ENCODE peak calls at places on chromosomes 3 and 15, in six cellular contexts. H, S, T, G, R and X are unnamed samples.

GRCh38 chr3:126999383-126999782 is 16.5 kb downstream of the PLXNA1 start:
- DNase-seq in H (no peak), S (no peak), T (no peak), G (no peak), R (no peak), X (no peak)

GRCh38 chr15:77507151-77507847 is 86.6 kb downstream of the HMG20A start:
- DNase-seq in H (peak; percentile 81), S (peak; percentile 86), T (peak; percentile 61), G (peak; percentile 19), R (no peak), X (no peak)

GRCh38 chr3:11909726-11910125 is 63.0 kb upstream of the TAMM41 start:
- DNase-seq in H (no peak), S (no peak), T (no peak), G (no peak), R (no peak), X (no peak)

GRCh38 chr15:76185716-76186115 is 125.6 kb downstream of the ETFA start:
- DNase-seq in H (no peak), S (no peak), T (peak; percentile 42), G (no peak), R (peak; percentile 39), X (no peak)

GRCh38 chr15:101501703-101502373 is 12.3 kb upstream of the PCSK6 start:
- DNase-seq in H (peak; percentile 60), S (peak; percentile 64), T (no peak), G (peak; percentile 72), R (peak; percentile 64), X (peak; percentile 12)

GRCh38 chr3:193225726-193226125 is 15.3 kb upstream of the PLAAT1 start:
- DNase-seq in H (no peak), S (no peak), T (no peak), G (no peak), R (no peak), X (no peak)

GRCh38 chr15:69860921-69861320 is 236.8 kb downstream of the TLE3 start:
- DNase-seq in H (no peak), S (no peak), T (no peak), G (no peak), R (no peak), X (no peak)

GRCh38 chr3:150286390-150287147 is 121.5 kb upstream of the TSC22D2 start:
- DNase-seq in H (no peak), S (no peak), T (no peak), G (no peak), R (no peak), X (no peak)

GRCh38 chr3:32778389-32778788 is 39.4 kb upstream of the TRIM71 start:
- DNase-seq in H (peak; percentile 9), S (no peak), T (no peak), G (no peak), R (no peak), X (no peak)

GRCh38 chr3:52714335-52715302 is 8.7 kb downstream of the SPCS1 start:
- DNase-seq in H (no peak), S (no peak), T (peak; percentile 74), G (no peak), R (peak; percentile 65), X (no peak)

GRCh38 chr3:32371466-32372212 is 20.0 kb upstream of the CMTM7 start:
- DNase-seq in H (no peak), S (no peak), T (no peak), G (no peak), R (no peak), X (no peak)

GRCh38 chr3:62134061-62134496 is 239.3 kb downstream of the FEZF2 start:
- DNase-seq in H (no peak), S (peak; percentile 78), T (peak; percentile 78), G (no peak), R (no peak), X (no peak)

GRCh38 chr3:161920196-161920595 is 423.6 kb downstream of the OTOL1 start:
- DNase-seq in H (no peak), S (no peak), T (no peak), G (no peak), R (no peak), X (no peak)

GRCh38 chr3:58874248-58874741 is 175.5 kb downstream of the CFAP20DC start:
- DNase-seq in H (no peak), S (no peak), T (no peak), G (no peak), R (no peak), X (no peak)

GRCh38 chr3:99678023-99678422 is 39.6 kb downstream of the COL8A1 start:
- DNase-seq in H (no peak), S (no peak), T (no peak), G (no peak), R (no peak), X (no peak)

GRCh38 chr15:73232771-73233170 is 136.0 kb downstream of the HCN4 start:
- DNase-seq in H (no peak), S (no peak), T (no peak), G (no peak), R (no peak), X (no peak)

GRCh38 chr15:64343841-64344240 is 12.1 kb downstream of the CSNK1G1 start:
- DNase-seq in H (no peak), S (no peak), T (no peak), G (no peak), R (no peak), X (no peak)

GRCh38 chr15:98785796-98786581 is 137.7 kb downstream of the IGF1R start:
- DNase-seq in H (no peak), S (no peak), T (peak; percentile 68), G (no peak), R (peak; percentile 47), X (no peak)

GRCh38 chr3:128735287-128735686 is 9.3 kb downstream of the RAB7A start:
- DNase-seq in H (no peak), S (no peak), T (no peak), G (no peak), R (no peak), X (no peak)

GRCh38 chr3:17605032-17605431 is 137.4 kb downstream of the TBC1D5 start:
- DNase-seq in H (no peak), S (no peak), T (no peak), G (no peak), R (no peak), X (no peak)

GRCh38 chr3:172102123-172102882 is 62.9 kb downstream of the FNDC3B start:
- DNase-seq in H (no peak), S (peak; percentile 44), T (peak; percentile 43), G (peak; percentile 75), R (no peak), X (no peak)

GRCh38 chr3:39138804-39139415 is 14.5 kb downstream of the CSRNP1 start:
- DNase-seq in H (no peak), S (peak; percentile 86), T (no peak), G (no peak), R (no peak), X (no peak)

GRCh38 chr15:45646220-45646619 is 11.4 kb downstream of the SQOR start:
- DNase-seq in H (no peak), S (no peak), T (no peak), G (no peak), R (no peak), X (no peak)

GRCh38 chr15:24856397-24857093 is 98.2 kb upstream of the SNRPN start:
- DNase-seq in H (no peak), S (peak; percentile 57), T (no peak), G (no peak), R (peak; percentile 87), X (no peak)

GRCh38 chr15:88681610-88682221 is 42.9 kb downstream of the ISG20 start:
- DNase-seq in H (no peak), S (peak; percentile 48), T (no peak), G (no peak), R (no peak), X (no peak)

GRCh38 chr15:42605281-42605744 is 29.9 kb downstream of the STARD9 start:
- DNase-seq in H (no peak), S (no peak), T (no peak), G (no peak), R (no peak), X (no peak)

GRCh38 chr3:100022506-100022905 is 91.8 kb downstream of the FILIP1L start:
- DNase-seq in H (no peak), S (no peak), T (no peak), G (no peak), R (no peak), X (no peak)

GRCh38 chr15:81954158-81954783 is 91.5 kb downstream of the MEX3B start:
- DNase-seq in H (no peak), S (no peak), T (no peak), G (no peak), R (no peak), X (no peak)

GRCh38 chr15:80891006-80891405 is 98.6 kb downstream of the MESD start:
- DNase-seq in H (no peak), S (no peak), T (no peak), G (no peak), R (no peak), X (no peak)

GRCh38 chr3:52845157-52845556 is 10.3 kb upstream of the MUSTN1 start:
- DNase-seq in H (peak; percentile 71), S (peak; percentile 64), T (peak; percentile 39), G (no peak), R (no peak), X (no peak)

GRCh38 chr3:146390006-146390772 is 79.2 kb downstream of the PLSCR2 start:
- DNase-seq in H (no peak), S (no peak), T (no peak), G (no peak), R (no peak), X (no peak)